ENCODE peak calls at places on chromosomes 5 and 9, in four cellular contexts. V is heart left ventricle; R is astrocyte; O is effector memory CD4-positive, alpha-beta T cell. S is an unnamed sample. For H3K9me3, the result is how much of the 10 kb centered on the place peaks cover.

GRCh38 chr9:84711936-84712335 is 42.4 kb downstream of the NTRK2 start:
- DNase-seq in V (no peak), R (peak), O (no peak), S (no peak)

GRCh38 chr9:123401879-123402513 is 46.0 kb downstream of the CRB2 start:
- DNase-seq in V (no peak), R (peak), O (no peak), S (no peak)

GRCh38 chr5:51988561-51988960 is 605.3 kb downstream of the ISL1 start:
- DNase-seq in V (no peak), R (no peak), O (no peak), S (no peak)

GRCh38 chr5:163330723-163331668 is 106.4 kb upstream of the CCNG1 start:
- DNase-seq in V (no peak), R (no peak), O (no peak), S (no peak)

GRCh38 chr5:126814721-126815404 is 37.9 kb downstream of the LMNB1 start:
- DNase-seq in V (no peak), R (peak), O (no peak), S (no peak)

GRCh38 chr9:136353757-136354488 is 9.6 kb downstream of the DNLZ start:
- DNase-seq in V (no peak), R (no peak), O (no peak), S (no peak)

GRCh38 chr9:133584559-133585476 is 24.4 kb downstream of the FAM163B start:
- DNase-seq in V (no peak), R (no peak), O (no peak), S (no peak)

GRCh38 chr5:54616031-54616430 is 98.5 kb downstream of the SNX18 start:
- DNase-seq in V (peak), R (peak), O (no peak), S (no peak)

GRCh38 chr5:91357012-91357634 is 26.0 kb downstream of the ARRDC3 start:
- DNase-seq in V (no peak), R (no peak), O (no peak), S (no peak)

GRCh38 chr5:121273818-121274433 is 577.8 kb upstream of the FTMT start:
- DNase-seq in V (no peak), R (peak), O (no peak), S (no peak)

GRCh38 chr9:120735415-120736126 is 21.3 kb upstream of the MEGF9 start:
- DNase-seq in V (peak), R (no peak), O (no peak), S (no peak)

GRCh38 chr5:94376672-94377345 is 241.6 kb downstream of the KIAA0825 start:
- DNase-seq in V (no peak), R (no peak), O (no peak), S (no peak)

GRCh38 chr9:127910613-127911205 is 6.1 kb downstream of the ST6GALNAC4 start:
- DNase-seq in V (no peak), R (no peak), O (no peak), S (no peak)

GRCh38 chr9:104872959-104873850 is 54.8 kb downstream of the ABCA1 start:
- DNase-seq in V (peak), R (peak), O (no peak), S (no peak)

GRCh38 chr5:32023816-32024215 is 150.3 kb downstream of the GOLPH3 start:
- DNase-seq in V (no peak), R (no peak), O (no peak), S (no peak)

GRCh38 chr9:116000748-116001329 is 152.8 kb upstream of the PAPPA start:
- DNase-seq in V (peak), R (no peak), O (no peak), S (no peak)

GRCh38 chr5:78497573-78498533 is 137.4 kb downstream of the SCAMP1 start:
- DNase-seq in V (no peak), R (peak), O (no peak), S (no peak)

GRCh38 chr5:128681096-128681495 is 143.1 kb upstream of the FBN2 start:
- DNase-seq in V (no peak), R (peak), O (no peak), S (no peak)

GRCh38 chr5:10689391-10690081 is 71.5 kb downstream of the DAP start:
- DNase-seq in V (no peak), R (peak), O (no peak), S (no peak)

GRCh38 chr5:168433982-168434381 is 52.3 kb upstream of the RARS1 start:
- DNase-seq in V (no peak), R (no peak), O (no peak), S (no peak)

GRCh38 chr5:173456751-173457171 is 128.5 kb upstream of the STC2 start:
- DNase-seq in V (no peak), R (peak), O (no peak), S (no peak)

GRCh38 chr9:137313326-137313920 is 11.4 kb upstream of the NRARP start:
- DNase-seq in V (no peak), R (no peak), O (no peak), S (no peak)

GRCh38 chr9:129203556-129203909 is 25.5 kb upstream of the IER5L start:
- DNase-seq in V (no peak), R (no peak), O (no peak), S (no peak)

GRCh38 chr9:7402704-7403389 is 396.7 kb downstream of the DMAC1 start:
- DNase-seq in V (no peak), R (no peak), O (no peak), S (no peak)

GRCh38 chr5:64853777-64854176 is 85.0 kb downstream of the CWC27 start:
- DNase-seq in V (no peak), R (no peak), O (no peak), S (no peak)

GRCh38 chr5:154967419-154968024 is 26.6 kb downstream of the MRPL22 start:
- DNase-seq in V (no peak), R (no peak), O (no peak), S (no peak)

GRCh38 chr5:143140492-143141231 is 262.8 kb downstream of the NR3C1 start:
- DNase-seq in V (no peak), R (no peak), O (no peak), S (no peak)

GRCh38 chr9:70256123-70256551 is 2.6 kb upstream of the SMC5 start:
- DNase-seq in V (no peak), R (peak), O (no peak), S (no peak)

GRCh38 chr9:97388721-97389238 is 23.1 kb upstream of the TDRD7 start:
- DNase-seq in V (no peak), R (no peak), O (no peak), S (no peak)

GRCh38 chr5:169904059-169904458 is 76.2 kb downstream of the INSYN2B start:
- DNase-seq in V (no peak), R (peak), O (no peak), S (no peak)

GRCh38 chr5:41519801-41520200 is 9.4 kb upstream of the PLCXD3 start:
- DNase-seq in V (no peak), R (no peak), O (no peak), S (no peak)

GRCh38 chr5:13591621-13592020 is 352.9 kb downstream of the DNAH5 start:
- DNase-seq in V (no peak), R (peak), O (no peak), S (no peak)

GRCh38 chr9:135969064-135969683 is 8.0 kb upstream of the UBAC1 start:
- DNase-seq in V (no peak), R (peak), O (no peak), S (no peak)

GRCh38 chr9:110750272-110750671 is 81.7 kb downstream of the MUSK start:
- DNase-seq in V (peak), R (no peak), O (no peak), S (no peak)

GRCh38 chr9:32722704-32723103 is 60.6 kb upstream of the TMEM215 start:
- DNase-seq in V (no peak), R (no peak), O (no peak), S (no peak)

GRCh38 chr9:122386316-122386872 is 15.6 kb downstream of the PTGS1 start:
- DNase-seq in V (no peak), R (no peak), O (no peak), S (no peak)

GRCh38 chr5:109328626-109329025 is 81.1 kb downstream of the PJA2 start:
- DNase-seq in V (no peak), R (peak), O (no peak), S (no peak)

DNA sequence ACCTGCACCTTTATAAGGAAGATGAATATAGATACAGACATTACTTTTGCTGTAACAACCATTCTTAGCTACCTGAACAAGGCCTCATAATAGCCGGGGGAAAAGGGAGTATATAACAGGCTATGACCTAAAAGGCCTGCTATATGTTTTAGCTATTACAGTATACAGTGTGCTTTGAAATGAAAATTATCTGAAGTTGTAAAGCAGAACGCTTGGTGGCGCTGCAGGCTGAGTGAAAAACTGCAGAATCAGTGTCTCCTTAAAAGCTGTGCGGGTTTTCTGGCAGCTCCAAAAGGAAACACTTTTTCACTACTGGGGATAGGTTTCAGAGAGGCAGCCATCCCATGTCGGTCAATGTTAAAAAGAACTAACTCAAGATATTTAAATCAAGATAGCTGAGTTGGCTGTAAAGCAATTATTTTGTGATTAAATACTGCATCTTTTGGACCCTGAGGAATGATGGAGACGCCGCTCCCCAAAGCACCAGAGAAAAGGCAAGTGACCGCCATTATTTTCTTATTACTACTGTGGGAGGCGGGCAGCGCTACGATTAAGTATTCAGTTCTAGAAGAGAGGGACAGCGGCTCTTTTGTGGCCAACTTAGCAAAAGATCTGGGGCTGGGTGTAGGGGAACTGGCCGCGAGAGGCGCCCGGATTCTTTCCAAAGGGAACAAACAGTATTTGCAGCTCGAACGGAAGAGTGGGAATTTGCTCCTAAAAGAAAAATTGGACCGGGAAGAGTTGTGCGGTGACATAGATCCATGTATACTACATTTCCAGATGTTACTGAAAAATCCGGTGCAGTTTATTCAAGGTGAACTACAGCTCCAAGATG is 5.9 kb downstream of the PCDHB6 start:
- DNase-seq in V (no peak), R (no peak), O (no peak), S (no peak)
- H3K9me3 ChIP-seq in V (under half), R (under half), O (under half), S (under half)

GRCh38 chr5:141437208-141437607 is 6.9 kb downstream of the PCDHGA12 start:
- DNase-seq in V (no peak), R (no peak), O (no peak), S (no peak)

GRCh38 chr5:141430332-141431113 is at the start of gene PCDHGA12:
- DNase-seq in V (peak), R (peak), O (no peak), S (no peak)

GRCh38 chr5:141434006-141434405 is 3.7 kb downstream of the PCDHGA12 start:
- DNase-seq in V (no peak), R (no peak), O (no peak), S (no peak)

GRCh38 chr5:141427783-141428426 is 2.4 kb upstream of the PCDHGA12 start:
- DNase-seq in V (no peak), R (no peak), O (no peak), S (no peak)

GRCh38 chr5:141431286-141431685 is 979 bp downstream of the PCDHGA12 start:
- DNase-seq in V (no peak), R (peak), O (no peak), S (no peak)
- H3K9me3 ChIP-seq in V (under half), R (under half), O (under half), S (under half)

GRCh38 chr5:3004361-3005080 is 253.0 kb upstream of the IRX2 start:
- DNase-seq in V (no peak), R (no peak), O (no peak), S (no peak)
- H3K9me3 ChIP-seq in V (under half), R (under half), O (under half), S (under half)

DNA sequence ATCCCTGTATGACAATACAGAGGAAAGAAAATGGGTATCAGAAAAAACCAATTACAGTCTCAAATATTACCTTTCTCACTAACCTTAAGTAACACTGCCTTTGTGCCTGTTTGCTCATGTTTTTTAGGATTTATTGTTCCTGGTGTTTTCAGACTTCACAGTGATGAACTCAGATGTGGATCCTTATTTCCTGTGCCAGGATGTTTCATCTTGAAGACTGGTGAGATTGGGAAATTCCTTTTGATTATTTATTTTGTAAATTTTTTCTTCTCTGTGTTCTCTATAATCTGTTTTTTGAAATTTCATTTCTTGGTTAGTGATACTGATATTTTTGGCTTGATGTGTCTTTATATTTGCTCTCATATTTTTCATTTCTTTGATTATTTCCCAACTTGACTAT is 142.4 kb upstream of the GRIN3A start:
- DNase-seq in V (no peak), R (no peak), O (no peak), S (no peak)
- H3K9me3 ChIP-seq in V (under half), R (under half), O (under half), S (under half)

S was measured in T-helper 17 cell.